ENCODE peak calls at places on chromosomes 16 and 17, in six cellular contexts. Z, T, J, R, S and Y are unnamed samples.

GRCh38 chr17:74874615-74875037 is 1.8 kb upstream of the FDXR start:
- DNase-seq in Z (no peak), T (no peak), J (no peak), R (no peak), S (no peak), Y (no peak)

GRCh38 chr17:78092794-78093324 is 35.7 kb downstream of the TMC6 start:
- DNase-seq in Z (no peak), T (no peak), J (no peak), R (no peak), S (no peak), Y (no peak)

GRCh38 chr17:46063239-46063638 is 64.2 kb downstream of the STH start:
- DNase-seq in Z (no peak), T (no peak), J (no peak), R (no peak), S (no peak), Y (no peak)

GRCh38 chr16:10250137-10250850 is 68.1 kb upstream of the GRIN2A start:
- DNase-seq in Z (no peak), T (no peak), J (no peak), R (no peak), S (no peak), Y (no peak)

GRCh38 chr17:2054740-2055493 is at the start of gene HIC1:
- DNase-seq in Z (peak; percentile 87), T (peak; percentile 91), J (peak; percentile 76), R (peak; percentile 91), S (peak; percentile 56), Y (peak; percentile 90)

GRCh38 chr16:83137326-83137770 is 510.6 kb downstream of the CDH13 start:
- DNase-seq in Z (no peak), T (no peak), J (no peak), R (no peak), S (no peak), Y (no peak)

GRCh38 chr17:61381537-61381936 is 18.1 kb upstream of the TBX2 start:
- DNase-seq in Z (no peak), T (no peak), J (no peak), R (no peak), S (no peak), Y (no peak)

GRCh38 chr16:84881702-84882521 is 62.1 kb downstream of the CRISPLD2 start:
- DNase-seq in Z (no peak), T (no peak), J (no peak), R (no peak), S (no peak), Y (no peak)